ENCODE peak calls at places on chromosomes 12 and 14, in eight cellular contexts. W, E, C, N, L, P, K and R are unnamed samples.

GRCh38 chr14:73785336-73785833 is 66.2 kb upstream of the PTGR2 start:
- ATAC-seq in N (peak; percentile 43), E (peak; percentile 29), P (peak; percentile 0), W (peak; percentile 9), K (peak; percentile 3), L (peak; percentile 26), C (no peak), R (peak; percentile 31)

GRCh38 chr12:100461330-100461973 is 12.2 kb upstream of the NR1H4 start:
- ATAC-seq in L (no peak), P (no peak), K (no peak), C (no peak), W (no peak), N (no peak), E (no peak), R (no peak)

GRCh38 chr14:71339650-71340415 is 432.6 kb downstream of the PCNX1 start:
- ATAC-seq in N (no peak), K (peak; percentile 38), C (no peak), W (peak; percentile 54), L (no peak), E (no peak), P (no peak), R (no peak)

GRCh38 chr14:30805284-30805683 is 69.1 kb upstream of the COCH start:
- ATAC-seq in N (no peak), E (no peak), K (no peak), W (no peak), C (no peak), P (no peak), L (no peak), R (no peak)

GRCh38 chr12:124475295-124476010 is 92.0 kb downstream of the NCOR2 start:
- ATAC-seq in P (peak; percentile 3), K (no peak), E (peak; percentile 69), N (no peak), C (no peak), L (no peak), W (no peak), R (no peak)

GRCh38 chr14:92646952-92647461 is 101.4 kb downstream of the LGMN start:
- ATAC-seq in P (no peak), L (no peak), W (no peak), K (no peak), C (no peak), E (no peak), N (no peak), R (peak; percentile 70)

GRCh38 chr14:53151523-53151866 is 1.6 kb downstream of the DDHD1 start:
- ATAC-seq in K (no peak), C (no peak), W (no peak), P (peak; percentile 2), E (no peak), L (peak; percentile 13), N (no peak), R (no peak)

GRCh38 chr12:62259993-62260732 is at the start of gene USP15:
- ATAC-seq in E (peak; percentile 98), K (peak; percentile 99), N (peak; percentile 85), P (peak; percentile 98), L (peak; percentile 92), C (peak; percentile 78), W (peak; percentile 96), R (peak; percentile 96)

GRCh38 chr14:92649934-92650545 is 98.4 kb downstream of the LGMN start:
- ATAC-seq in P (peak; percentile 40), K (peak; percentile 86), C (no peak), W (peak; percentile 12), L (no peak), E (peak; percentile 43), N (no peak), R (peak; percentile 72)

GRCh38 chr12:121893901-121894540 is 5.4 kb downstream of the PSMD9 start:
- ATAC-seq in N (peak; percentile 61), P (no peak), L (peak; percentile 31), W (peak; percentile 67), C (peak; percentile 33), E (no peak), K (peak; percentile 19), R (no peak)

GRCh38 chr14:90299408-90299807 is 32.3 kb downstream of the NRDE2 start:
- ATAC-seq in C (no peak), N (no peak), E (peak; percentile 93), K (peak; percentile 79), W (peak; percentile 17), L (no peak), P (no peak), R (no peak)

GRCh38 chr12:44774815-44775411 is 101.2 kb downstream of the NELL2 start:
- ATAC-seq in W (peak; percentile 51), E (no peak), K (no peak), L (peak; percentile 74), N (peak; percentile 63), C (no peak), P (no peak), R (no peak)

GRCh38 chr12:132610051-132610759 is at the start of gene LRCOL1:
- ATAC-seq in P (peak; percentile 21), C (peak; percentile 33), L (no peak), E (no peak), N (no peak), K (peak; percentile 70), W (peak; percentile 5), R (no peak)

DNA sequence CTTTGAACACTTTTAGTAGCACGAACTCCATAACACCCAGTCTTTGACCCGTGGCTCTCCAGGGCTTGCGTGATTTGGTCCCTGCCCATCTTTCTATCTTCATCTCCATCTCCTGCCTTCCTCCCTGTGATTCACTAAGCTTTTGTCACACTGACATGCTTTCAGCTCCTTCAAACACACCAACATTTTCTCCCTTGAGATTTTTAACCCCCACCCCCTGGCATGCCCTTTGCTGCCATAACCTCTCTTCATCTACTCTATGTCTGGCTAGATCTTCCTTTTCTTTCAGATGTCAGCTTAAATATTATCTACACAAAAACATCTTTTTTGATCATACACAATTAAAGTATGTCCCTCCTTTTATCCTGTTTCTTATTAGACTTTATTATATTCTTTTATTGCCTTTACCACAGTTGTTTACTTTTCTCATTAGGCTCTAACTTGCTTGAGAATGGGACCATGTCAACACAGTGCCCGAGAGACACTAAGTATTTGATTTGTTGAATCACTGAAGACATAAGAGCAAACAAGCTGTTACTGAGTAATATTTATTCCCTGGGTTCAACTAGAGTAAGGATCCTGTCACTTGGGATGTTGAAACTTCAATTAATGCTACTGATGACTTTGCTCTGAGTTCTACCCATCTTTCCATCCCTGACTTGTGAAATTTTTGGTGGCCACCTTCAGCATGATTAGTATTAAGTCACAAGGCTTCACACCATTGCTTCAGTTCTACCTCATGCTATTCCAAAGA is 387.3 kb downstream of the LRIG3 start:
- ATAC-seq in N (no peak), W (no peak), E (no peak), C (no peak), P (no peak), K (no peak), L (no peak), R (no peak)
- H3K4me1 ChIP-seq in N (no peaks in the 10 kb centered on the region), W (peaks cover 3% of the 10 kb centered on the region), E (peaks cover 6% of the 10 kb centered on the region), C (no peaks in the 10 kb centered on the region), P (no peaks in the 10 kb centered on the region), K (peaks cover 7% of the 10 kb centered on the region), L (no peaks in the 10 kb centered on the region), R (no peaks in the 10 kb centered on the region)

GRCh38 chr12:293199-293598 is 30.6 kb upstream of the SLC6A13 start:
- ATAC-seq in W (no peak), C (no peak), E (no peak), P (no peak), K (no peak), L (no peak), N (no peak), R (no peak)
- H3K4me1 ChIP-seq in W (no peaks in the 10 kb centered on the region), C (no peaks in the 10 kb centered on the region), E (no peaks in the 10 kb centered on the region), P (no peaks in the 10 kb centered on the region), K (no peaks in the 10 kb centered on the region), L (no peaks in the 10 kb centered on the region), N (no peaks in the 10 kb centered on the region), R (no peaks in the 10 kb centered on the region)

DNA sequence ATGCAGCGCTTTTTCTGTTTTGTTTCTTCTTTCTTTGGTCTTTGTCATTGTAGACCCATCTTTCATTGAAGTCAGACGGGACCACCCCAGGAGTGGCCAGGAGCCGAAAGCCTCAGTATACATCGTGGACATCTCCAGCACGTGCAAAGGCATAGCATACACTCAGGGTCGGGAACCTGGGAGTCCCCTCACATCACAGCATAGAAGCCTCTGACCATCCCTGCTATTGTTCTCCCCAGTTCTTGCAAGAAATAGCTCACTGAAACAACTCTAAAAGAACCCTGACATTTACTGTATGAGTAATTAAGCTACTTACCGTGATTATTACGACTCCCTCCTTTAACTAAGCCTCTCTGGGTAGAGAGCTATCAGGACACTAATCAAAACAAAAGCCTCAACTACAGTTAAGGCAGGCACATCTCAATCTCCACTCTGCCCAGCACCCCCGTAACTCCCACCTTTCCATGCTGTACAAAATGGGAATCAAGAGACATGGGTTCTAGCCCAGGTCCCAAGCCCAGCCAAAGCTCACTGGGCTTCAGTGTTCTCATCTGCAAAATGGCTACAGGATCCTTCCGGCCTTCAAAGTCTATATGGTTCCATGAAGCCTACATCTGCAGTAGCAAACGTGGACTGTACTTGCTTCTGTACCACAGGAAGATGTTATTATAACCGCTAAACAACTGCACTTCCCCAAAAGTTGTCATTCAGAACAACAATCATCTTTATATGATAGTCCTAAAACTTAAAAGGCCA is 6.7 kb downstream of the CCDC88C start:
- ATAC-seq in P (no peak), W (peak; percentile 8), N (peak; percentile 44), E (no peak), K (no peak), C (no peak), L (no peak), R (no peak)
- H3K4me1 ChIP-seq in P (no peaks in the 10 kb centered on the region), W (peaks cover 27% of the 10 kb centered on the region), N (peaks cover 46% of the 10 kb centered on the region), E (no peaks in the 10 kb centered on the region), K (peaks cover 26% of the 10 kb centered on the region), C (peaks cover 100% of the 10 kb centered on the region), L (no peaks in the 10 kb centered on the region), R (peaks cover 15% of the 10 kb centered on the region)

DNA sequence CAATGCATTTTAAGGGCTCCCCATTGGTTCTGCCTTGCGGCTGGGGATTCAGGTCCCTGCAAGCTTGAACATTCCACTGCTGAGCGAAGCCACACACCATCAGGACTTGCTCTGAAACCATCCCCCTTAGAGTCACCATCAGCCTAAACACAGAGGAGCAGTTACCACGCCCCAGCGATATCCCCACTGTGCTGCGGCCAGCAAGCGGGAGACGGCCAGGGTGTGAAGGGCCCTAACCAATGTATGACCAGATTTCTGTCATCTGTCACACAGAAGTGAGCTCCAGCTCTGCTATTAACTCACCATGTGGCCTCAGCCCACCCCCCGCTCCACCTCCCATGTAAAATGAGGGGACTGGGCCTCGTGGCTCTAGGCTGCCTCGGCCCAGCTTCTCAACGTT is 29.6 kb downstream of the CCDC88C start:
- ATAC-seq in W (peak; percentile 13), P (no peak), L (no peak), C (no peak), K (no peak), E (no peak), N (no peak), R (no peak)
- H3K4me1 ChIP-seq in W (peaks cover 26% of the 10 kb centered on the region), P (peaks cover 2% of the 10 kb centered on the region), L (no peaks in the 10 kb centered on the region), C (peaks cover 99% of the 10 kb centered on the region), K (peaks cover 40% of the 10 kb centered on the region), E (no peaks in the 10 kb centered on the region), N (peaks cover 62% of the 10 kb centered on the region), R (no peaks in the 10 kb centered on the region)

DNA sequence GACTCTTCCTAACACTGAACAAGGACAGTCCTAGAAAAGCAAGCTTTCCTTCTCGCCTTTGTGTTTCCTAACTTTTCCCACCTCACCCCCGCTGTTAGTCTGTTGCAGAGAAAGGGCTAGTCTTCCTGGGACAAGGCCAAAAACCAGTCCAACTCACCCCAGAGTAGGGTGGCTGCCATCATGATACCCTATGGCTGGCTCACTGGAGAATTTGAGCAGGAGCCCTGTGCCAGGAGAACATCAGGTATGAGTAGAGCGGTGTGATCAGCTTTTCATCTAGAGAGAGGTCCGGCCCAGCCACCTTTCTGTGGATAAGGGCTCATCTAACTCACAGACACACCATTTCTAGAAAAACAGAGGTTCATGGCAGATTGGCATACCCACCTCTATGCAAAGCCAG is 16.7 kb upstream of the ZFP36L1 start:
- ATAC-seq in C (no peak), L (no peak), P (no peak), K (no peak), W (no peak), N (no peak), E (no peak), R (no peak)
- H3K4me1 ChIP-seq in C (peaks cover 27% of the 10 kb centered on the region), L (peaks cover 37% of the 10 kb centered on the region), P (peaks cover 18% of the 10 kb centered on the region), K (peaks cover 73% of the 10 kb centered on the region), W (peaks cover 29% of the 10 kb centered on the region), N (peaks cover 34% of the 10 kb centered on the region), E (peaks cover 28% of the 10 kb centered on the region), R (peaks cover 98% of the 10 kb centered on the region)